ENCODE peak calls at places on chromosome 3, in nine cellular contexts. R is A549, Z is breast epithelium, U is upper lobe of left lung, A is right lobe of liver, C is IMR-90, F is adrenal gland, G is Peyer's patch, E is sigmoid colon. X is an unnamed sample.
A peak's percentile ranks its signal among the peaks of the same experiment; 100 is the strongest.

GRCh38 chr3:152853196-152853595 is 18.3 kb downstream of the P2RY1 start:
- DNase-seq in R (no peak), Z (no peak), U (no peak), A (no peak), C (peak; percentile 4), F (no peak), G (no peak), E (no peak), X (no peak)

GRCh38 chr3:170033489-170033888 is 4.3 kb upstream of the GPR160 start:
- DNase-seq in R (peak; percentile 9), Z (no peak), U (peak; percentile 33), A (no peak), C (no peak), F (no peak), G (no peak), E (no peak), X (no peak)

GRCh38 chr3:25021816-25022215 is 406.2 kb upstream of the RARB start:
- DNase-seq in R (peak; percentile 34), Z (no peak), U (no peak), A (no peak), C (peak; percentile 16), F (no peak), G (no peak), E (no peak), X (no peak)

GRCh38 chr3:170761103-170761502 is 108.9 kb downstream of the RPL22L1 start:
- DNase-seq in R (no peak), Z (no peak), U (no peak), A (no peak), C (no peak), F (no peak), G (no peak), E (no peak), X (no peak)

GRCh38 chr3:178562869-178563232 is 26.6 kb downstream of the KCNMB2 start:
- DNase-seq in R (no peak), Z (no peak), U (no peak), A (no peak), C (no peak), F (no peak), G (no peak), E (no peak), X (no peak)

GRCh38 chr3:12231481-12231880 is 57.4 kb upstream of the PPARG start:
- DNase-seq in R (no peak), Z (no peak), U (no peak), A (no peak), C (peak; percentile 57), F (no peak), G (no peak), E (no peak), X (no peak)

GRCh38 chr3:49901351-49902339 is 2.0 kb downstream of the MST1R start:
- DNase-seq in R (no peak), Z (no peak), U (no peak), A (no peak), C (peak; percentile 23), F (no peak), G (no peak), E (no peak), X (no peak)

GRCh38 chr3:178536271-178537079 is at the start of gene KCNMB2:
- DNase-seq in R (no peak), Z (no peak), U (no peak), A (no peak), C (no peak), F (no peak), G (no peak), E (no peak), X (no peak)

GRCh38 chr3:103169289-103169688 is 734.5 kb downstream of the ZPLD1 start:
- DNase-seq in R (no peak), Z (no peak), U (no peak), A (no peak), C (no peak), F (no peak), G (no peak), E (no peak), X (no peak)

GRCh38 chr3:62615258-62615840 is 242.0 kb upstream of the FEZF2 start:
- DNase-seq in R (no peak), Z (no peak), U (no peak), A (no peak), C (no peak), F (no peak), G (no peak), E (no peak), X (no peak)

GRCh38 chr3:36650271-36650671 is 114.1 kb downstream of the DCLK3 start:
- DNase-seq in R (no peak), Z (no peak), U (no peak), A (no peak), C (peak; percentile 69), F (no peak), G (no peak), E (no peak), X (no peak)

GRCh38 chr3:136728918-136729317 is 23.3 kb downstream of the STAG1 start:
- DNase-seq in R (no peak), Z (no peak), U (no peak), A (no peak), C (peak; percentile 67), F (no peak), G (no peak), E (no peak), X (no peak)

GRCh38 chr3:109413049-109413448 is 75.7 kb upstream of the DPPA4 start:
- DNase-seq in R (no peak), Z (no peak), U (no peak), A (no peak), C (no peak), F (no peak), G (no peak), E (no peak), X (no peak)

GRCh38 chr3:87088984-87089841 is 98.3 kb upstream of the VGLL3 start:
- DNase-seq in R (peak; percentile 87), Z (no peak), U (peak; percentile 45), A (peak; percentile 49), C (peak; percentile 71), F (peak; percentile 68), G (no peak), E (peak; percentile 89), X (peak; percentile 47)

GRCh38 chr3:139225551-139225950 is 118.3 kb upstream of the MRPS22 start:
- DNase-seq in R (no peak), Z (no peak), U (no peak), A (no peak), C (peak; percentile 15), F (peak; percentile 26), G (no peak), E (no peak), X (no peak)

GRCh38 chr3:175598740-175599139 is 739.6 kb downstream of the NAALADL2 start:
- DNase-seq in R (no peak), Z (no peak), U (no peak), A (no peak), C (no peak), F (no peak), G (no peak), E (no peak), X (no peak)

GRCh38 chr3:11095932-11096265 is 58.4 kb upstream of the HRH1 start:
- DNase-seq in R (peak; percentile 19), Z (no peak), U (no peak), A (no peak), C (peak; percentile 23), F (no peak), G (no peak), E (no peak), X (no peak)
- TF ChIP-seq CTCF in R (peak; percentile 37), Z (no peak), U (no peak), A (no peak), C (peak; percentile 21), F (no peak), G (no peak), E (no peak), X (no peak)

DNA sequence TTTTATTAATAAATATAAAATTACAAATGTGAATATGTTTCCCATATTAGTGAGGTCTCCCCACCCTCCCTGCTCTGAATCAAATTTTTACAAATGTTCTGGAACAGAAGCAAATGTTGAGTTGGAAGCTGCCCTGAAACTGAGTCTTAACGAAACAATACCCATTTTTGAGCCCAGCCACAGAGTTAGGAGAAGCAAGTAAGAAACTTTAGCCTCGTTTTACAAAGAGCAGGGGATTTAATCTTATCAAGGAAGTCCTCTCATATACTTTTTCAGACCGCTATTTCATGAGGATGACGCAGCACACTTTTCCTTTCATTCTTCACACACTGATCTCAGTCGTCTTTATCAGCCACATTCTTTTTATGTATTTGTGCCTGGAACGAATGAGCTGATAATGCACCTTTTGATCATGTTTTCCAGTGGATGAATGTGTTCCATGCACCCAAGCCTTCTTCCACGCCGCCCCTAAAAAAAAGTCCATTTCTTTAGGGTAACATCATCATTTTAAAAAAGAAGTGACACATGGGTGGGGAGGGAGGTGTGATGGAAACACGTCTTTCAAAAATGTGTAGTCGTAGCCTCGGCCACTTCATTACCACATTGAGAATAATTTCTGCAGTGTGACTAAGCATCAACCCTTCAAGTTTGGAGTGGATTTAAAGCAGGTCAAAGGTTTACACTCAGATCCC is 48.1 kb downstream of the SETMAR start:
- DNase-seq in R (no peak), Z (no peak), U (no peak), A (no peak), C (peak; percentile 36), F (no peak), G (no peak), E (no peak), X (no peak)
- H3K4me3 ChIP-seq in R (no peak overlapping the region), Z (peak overlapping the region; percentile 32), U (peak overlapping the region; percentile 19), A (peak overlapping the region; percentile 14), C (peak overlapping the region; percentile 37), F (no peak overlapping the region), G (peak overlapping the region; percentile 26), E (peak overlapping the region; percentile 17), X (no peak overlapping the region)

DNA sequence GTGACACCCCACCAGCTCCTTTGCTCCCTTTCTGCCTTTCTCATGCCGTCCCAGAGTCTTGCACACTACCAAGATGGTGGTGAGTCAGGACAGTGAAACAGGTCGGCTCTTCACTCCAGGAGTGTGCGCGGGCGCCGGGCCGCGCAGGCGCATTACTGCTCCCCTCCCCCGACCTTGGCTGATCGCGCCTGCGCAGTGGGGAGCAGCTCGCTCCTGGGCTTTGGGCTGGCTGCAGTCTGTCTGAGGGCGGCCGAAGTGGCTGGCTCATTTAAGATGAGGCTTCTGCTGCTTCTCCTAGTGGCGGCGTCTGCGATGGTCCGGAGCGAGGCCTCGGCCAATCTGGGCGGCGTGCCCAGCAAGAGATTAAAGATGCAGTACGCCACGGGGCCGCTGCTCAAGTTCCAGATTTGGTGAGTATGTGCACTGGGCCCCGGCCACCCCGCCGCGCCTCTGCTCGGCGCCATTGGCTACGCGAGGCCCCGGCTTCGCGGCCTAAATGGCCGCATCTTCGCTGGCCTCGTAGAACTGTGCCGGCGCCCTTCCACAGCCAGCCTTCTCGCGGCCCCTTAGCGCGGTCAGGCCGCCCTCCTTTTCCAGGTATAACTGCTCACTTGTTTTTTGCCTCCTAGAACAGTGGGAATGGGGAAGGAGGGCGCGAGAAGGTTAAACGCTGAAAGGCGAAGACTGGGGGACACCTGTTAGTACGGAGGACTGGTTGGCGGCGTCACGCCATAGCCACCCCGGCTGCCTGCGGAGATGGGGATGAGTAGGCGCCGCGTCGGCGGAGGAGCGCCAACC is at the start of gene SELENOT:
- DNase-seq in R (peak; percentile 97), Z (peak; percentile 92), U (peak; percentile 94), A (peak; percentile 95), C (peak; percentile 96), F (peak; percentile 94), G (peak; percentile 91), E (peak; percentile 97), X (peak; percentile 90)
- TF ChIP-seq POLR2A in R (peak; percentile 96), Z (peak; percentile 90), U (peak; percentile 97), A (peak; percentile 97), C (peak; percentile 97), F (peak; percentile 96), G (peak; percentile 96), E (peak; percentile 94), X (no peak)

GRCh38 chr3:113165841-113166240 is 45.5 kb upstream of the BOC start:
- DNase-seq in R (no peak), Z (no peak), U (no peak), A (no peak), C (no peak), F (no peak), G (no peak), E (no peak), X (no peak)
- TF ChIP-seq CTCF in R (no peak), Z (no peak), U (no peak), A (no peak), C (no peak), F (no peak), G (no peak), E (no peak), X (no peak)